ENCODE peak calls at places on chromosomes 2 and 18, in seven cellular contexts. N is right cardiac atrium, I is stomach, J is lower leg skin, G is ovary, M is skeletal muscle cell, B is fibroblast of pulmonary artery. T is an unnamed sample.

GRCh38 chr2:2704380-2705093 is 373.5 kb upstream of the MYT1L start:
- DNase-seq in N (no peak), I (no peak), J (no peak), G (no peak), M (no peak), B (no peak), T (peak)

GRCh38 chr2:26245231-26245732 is 543 bp downstream of the HADHB start:
- DNase-seq in N (no peak), I (peak), J (no peak), G (no peak), M (no peak), B (peak), T (peak)

GRCh38 chr2:150669492-150669891 is 182.0 kb upstream of the RND3 start:
- DNase-seq in N (no peak), I (no peak), J (no peak), G (no peak), M (no peak), B (no peak), T (no peak)

GRCh38 chr18:48842259-48843061 is 108.3 kb downstream of the SMAD7 start:
- DNase-seq in N (peak), I (peak), J (no peak), G (no peak), M (no peak), B (peak), T (peak)

GRCh38 chr2:9163306-9164111 is 43.1 kb upstream of the ASAP2 start:
- DNase-seq in N (no peak), I (no peak), J (no peak), G (no peak), M (no peak), B (peak), T (no peak)

GRCh38 chr2:179488563-179488962 is 223.9 kb upstream of the SESTD1 start:
- DNase-seq in N (no peak), I (no peak), J (no peak), G (no peak), M (no peak), B (no peak), T (no peak)

GRCh38 chr2:127671557-127672302 is 3.6 kb downstream of the LIMS2 start:
- DNase-seq in N (no peak), I (peak), J (peak), G (no peak), M (no peak), B (no peak), T (no peak)

GRCh38 chr2:24313744-24314632 is 46.3 kb downstream of the ITSN2 start:
- DNase-seq in N (no peak), I (no peak), J (no peak), G (no peak), M (no peak), B (peak), T (no peak)

GRCh38 chr18:49018553-49018943 is 67.8 kb upstream of the SMAD7 start:
- DNase-seq in N (no peak), I (peak), J (peak), G (peak), M (no peak), B (no peak), T (no peak)

GRCh38 chr18:62044490-62045000 is 142.3 kb downstream of the PIGN start:
- DNase-seq in N (no peak), I (no peak), J (no peak), G (no peak), M (no peak), B (peak), T (no peak)

GRCh38 chr2:70981866-70982810 is 3.7 kb downstream of the ANKRD53 start:
- DNase-seq in N (no peak), I (peak), J (peak), G (peak), M (no peak), B (no peak), T (no peak)

GRCh38 chr2:127762846-127763245 is 48.1 kb downstream of the WDR33 start:
- DNase-seq in N (no peak), I (no peak), J (no peak), G (no peak), M (no peak), B (peak), T (no peak)

DNA sequence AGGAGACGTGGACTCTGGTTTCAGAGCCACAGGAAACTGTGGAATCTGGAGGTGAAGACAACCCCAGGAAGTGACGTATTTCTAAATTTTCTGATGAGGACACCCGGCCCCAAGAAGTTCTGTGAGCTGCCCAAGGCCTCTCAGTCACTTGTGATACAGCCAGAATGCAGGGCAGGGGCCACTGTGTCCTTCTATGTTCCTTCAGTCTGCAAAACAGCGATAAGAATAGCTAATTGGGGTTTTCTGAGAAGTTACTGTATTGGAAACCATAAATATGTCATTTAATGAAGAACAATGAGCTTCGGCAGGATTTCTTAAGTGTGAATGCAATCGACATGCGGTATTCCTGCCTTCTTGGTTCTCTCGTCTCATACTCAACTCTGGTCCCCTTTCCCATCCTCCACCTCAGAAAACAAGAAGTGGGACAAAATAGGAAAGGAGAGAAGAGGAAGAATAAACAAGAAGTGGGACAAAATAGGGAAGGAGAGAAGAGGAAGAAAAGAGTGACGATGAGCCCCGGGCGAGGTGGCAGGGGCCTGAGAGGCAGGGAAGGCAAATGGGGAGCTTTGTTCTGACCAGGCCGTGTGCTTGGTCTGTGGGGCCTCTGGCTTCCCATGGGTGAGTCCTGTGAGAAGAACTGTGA is 282.0 kb upstream of the REV1 start:
- DNase-seq in N (peak), I (no peak), J (no peak), G (no peak), M (no peak), B (no peak), T (no peak)
- H3K4me3 ChIP-seq in N (no peak), I (no peak), J (no peak), G (no peak), M (no peak), B (no peak), T (no peak)

DNA sequence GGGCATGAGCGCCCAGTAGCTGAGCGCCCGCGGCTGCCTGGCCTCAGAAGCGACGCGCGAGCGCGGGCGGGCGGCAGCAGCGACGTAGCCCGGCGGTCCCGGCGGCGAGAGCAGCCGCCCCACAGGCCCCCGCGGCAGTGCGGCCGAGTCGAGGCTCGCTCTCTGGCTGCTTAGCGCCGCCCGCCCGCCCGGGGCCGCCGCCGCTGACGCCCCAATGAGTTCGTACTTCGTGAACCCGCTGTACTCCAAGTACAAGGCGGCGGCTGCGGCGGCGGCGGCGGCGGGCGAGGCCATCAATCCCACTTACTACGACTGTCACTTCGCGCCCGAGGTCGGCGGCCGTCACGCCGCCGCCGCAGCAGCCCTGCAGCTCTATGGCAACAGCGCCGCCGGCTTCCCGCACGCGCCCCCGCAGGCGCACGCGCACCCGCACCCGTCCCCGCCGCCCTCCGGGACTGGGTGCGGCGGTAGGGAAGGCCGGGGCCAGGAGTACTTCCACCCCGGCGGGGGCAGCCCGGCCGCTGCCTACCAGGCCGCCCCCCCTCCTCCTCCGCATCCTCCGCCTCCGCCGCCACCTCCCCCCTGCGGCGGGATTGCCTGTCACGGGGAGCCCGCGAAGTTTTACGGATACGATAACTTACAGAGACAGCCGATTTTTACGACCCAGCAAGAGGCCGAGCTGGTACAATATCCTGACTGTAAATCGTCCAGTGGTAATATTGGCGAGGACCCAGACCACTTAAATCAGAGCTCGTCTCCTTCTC is 830 bp downstream of the HOXD8 start:
- DNase-seq in N (no peak), I (no peak), J (peak), G (peak), M (no peak), B (no peak), T (no peak)
- H3K4me3 ChIP-seq in N (peak), I (peak), J (peak), G (peak), M (peak), B (no peak), T (peak)

GRCh38 chr18:3044931-3045698 is 32.2 kb upstream of the LPIN2 start:
- DNase-seq in N (no peak), I (peak), J (no peak), G (no peak), M (no peak), B (no peak), T (no peak)
- H3K4me3 ChIP-seq in N (no peak), I (no peak), J (no peak), G (no peak), M (no peak), B (no peak), T (no peak)

DNA sequence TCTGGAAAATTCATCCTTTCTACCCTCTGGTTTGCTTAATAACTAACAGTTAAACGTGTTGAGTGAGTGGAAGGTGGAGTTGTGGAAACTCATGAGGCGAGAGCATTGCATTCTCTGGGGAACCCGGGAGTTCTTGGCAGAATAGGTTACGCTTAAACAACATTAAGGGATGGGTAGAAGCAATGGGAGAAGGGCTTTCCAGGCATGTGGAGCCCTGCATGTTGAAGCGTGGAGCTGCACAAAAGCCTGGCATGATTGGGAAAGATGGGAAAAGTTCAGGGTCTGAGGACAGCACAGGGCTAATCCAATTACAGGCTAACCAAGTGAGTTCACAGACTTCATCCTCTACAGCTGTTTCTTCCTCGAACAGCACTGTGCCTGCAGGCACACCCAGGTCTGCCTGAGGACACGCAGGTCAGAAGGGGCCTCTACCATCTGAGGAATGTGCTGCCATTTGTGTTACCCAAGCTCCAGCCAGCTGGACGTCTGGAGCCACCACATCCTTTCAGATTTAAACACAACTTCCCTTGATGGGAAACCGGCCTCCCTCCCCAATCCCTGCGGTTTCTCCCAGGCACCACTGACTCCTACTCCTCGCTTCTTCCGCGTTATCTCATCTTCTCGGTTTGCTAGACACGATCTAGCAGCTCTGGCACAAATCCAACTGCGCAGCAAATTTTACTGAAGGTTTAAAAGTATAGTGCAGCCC is 164.2 kb downstream of the ANTXR1 start:
- DNase-seq in N (peak), I (peak), J (peak), G (peak), M (peak), B (peak), T (no peak)
- H3K4me3 ChIP-seq in N (no peak), I (no peak), J (no peak), G (no peak), M (peak), B (no peak), T (no peak)

GRCh38 chr2:160408575-160409291 is 84.9 kb downstream of the RBMS1 start:
- DNase-seq in N (peak), I (no peak), J (no peak), G (no peak), M (no peak), B (no peak), T (no peak)

GRCh38 chr2:160409480-160409879 is 84.1 kb downstream of the RBMS1 start:
- DNase-seq in N (no peak), I (no peak), J (no peak), G (no peak), M (no peak), B (no peak), T (no peak)

GRCh38 chr2:160406591-160407392 is 86.8 kb downstream of the RBMS1 start:
- DNase-seq in N (no peak), I (peak), J (peak), G (peak), M (peak), B (peak), T (peak)

GRCh38 chr2:160407393-160408204 is 86.0 kb downstream of the RBMS1 start:
- DNase-seq in N (peak), I (peak), J (peak), G (peak), M (peak), B (peak), T (no peak)

DNA sequence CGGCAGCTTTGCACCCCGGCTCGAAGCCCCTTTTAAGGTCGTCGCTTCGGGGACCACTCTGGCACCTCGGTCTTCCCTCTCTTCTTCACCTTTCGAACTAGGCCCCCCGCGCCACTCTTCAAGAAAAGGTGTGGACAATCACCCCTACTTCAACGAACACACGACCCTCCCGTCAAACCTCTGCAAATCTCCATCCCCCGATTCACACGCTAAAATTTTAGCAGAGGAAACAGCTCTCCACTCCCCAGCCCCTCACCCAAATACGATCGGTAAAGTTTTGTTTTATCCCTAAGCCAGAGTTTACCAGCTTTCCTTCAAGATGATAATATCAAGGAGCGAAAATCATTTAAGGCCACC is 85.4 kb downstream of the RBMS1 start:
- DNase-seq in N (no peak), I (no peak), J (no peak), G (no peak), M (no peak), B (no peak), T (no peak)
- H3K4me3 ChIP-seq in N (peak), I (peak), J (no peak), G (peak), M (peak), B (peak), T (peak)